ENCODE peak calls at places on chromosomes 6 and 20, in nine cellular contexts. U is OCI-LY7, F is hepatocyte, T is neural progenitor cell, W is GM23248, D is HCT116, Z is PC-3, X is GM23338, Y is MM.1S. M is an unnamed sample.

GRCh38 chr6:45965007-45965406 is 50.7 kb downstream of the CLIC5 start:
- DNase-seq in Z (peak; percentile 62), U (no peak), Y (no peak), T (no peak), D (no peak), X (no peak), W (peak; percentile 63), F (no peak), M (no peak)

GRCh38 chr6:166532302-166532701 is 54.2 kb downstream of the RAMACL start:
- DNase-seq in Y (no peak), U (no peak), F (no peak), D (no peak), W (no peak), Z (no peak), X (no peak), T (no peak), M (no peak)

GRCh38 chr6:49909508-49910047 is 43.2 kb upstream of the CRISP1 start:
- DNase-seq in U (no peak), Z (no peak), W (no peak), F (no peak), X (no peak), D (no peak), T (no peak), Y (no peak), M (no peak)

GRCh38 chr6:106997392-106998257 is 23.1 kb upstream of the CD24 start:
- DNase-seq in F (peak; percentile 76), D (peak; percentile 47), T (peak; percentile 81), X (peak; percentile 87), U (peak; percentile 87), Y (peak; percentile 55), Z (peak; percentile 61), W (peak; percentile 73), M (peak; percentile 66)

GRCh38 chr20:3276400-3277015 is 37.5 kb upstream of the SLC4A11 start:
- DNase-seq in T (peak; percentile 57), U (peak; percentile 14), F (peak; percentile 25), W (peak; percentile 37), Z (peak; percentile 65), Y (peak; percentile 25), X (peak; percentile 68), D (peak; percentile 35), M (no peak)

GRCh38 chr20:48205281-48205782 is 420.1 kb upstream of the SULF2 start:
- DNase-seq in T (peak; percentile 20), Y (no peak), Z (no peak), U (no peak), W (no peak), D (no peak), X (no peak), F (no peak), M (no peak)

GRCh38 chr20:17940447-17940971 is 28.1 kb downstream of the SNX5 start:
- DNase-seq in T (peak; percentile 14), D (no peak), X (peak; percentile 66), W (no peak), F (no peak), Z (no peak), U (no peak), Y (no peak), M (no peak)

GRCh38 chr6:80832337-80832736 is 725.9 kb downstream of the BCKDHB start:
- DNase-seq in T (no peak), D (no peak), W (no peak), Y (no peak), Z (no peak), U (no peak), F (no peak), X (no peak), M (no peak)

GRCh38 chr6:50271266-50271665 is 221.5 kb upstream of the DEFB112 start:
- DNase-seq in Z (no peak), W (no peak), U (no peak), F (no peak), D (no peak), T (no peak), Y (no peak), X (no peak), M (no peak)

GRCh38 chr6:125871365-125871764 is 80.6 kb downstream of the NCOA7 start:
- DNase-seq in D (no peak), W (no peak), Z (peak; percentile 43), U (no peak), T (no peak), X (no peak), F (no peak), Y (no peak), M (no peak)

GRCh38 chr6:144434308-144434990 is 149.3 kb downstream of the UTRN start:
- DNase-seq in Z (peak; percentile 70), U (no peak), F (no peak), W (peak; percentile 96), X (no peak), T (no peak), D (no peak), Y (no peak), M (no peak)

GRCh38 chr20:24676353-24676977 is 207.0 kb downstream of the SYNDIG1 start:
- DNase-seq in U (no peak), D (no peak), F (no peak), Y (no peak), Z (no peak), X (no peak), T (no peak), W (no peak), M (no peak)

GRCh38 chr6:142313284-142313683 is 11.5 kb downstream of the ADGRG6 start:
- DNase-seq in X (no peak), Y (no peak), Z (no peak), W (peak; percentile 77), U (no peak), T (no peak), F (peak; percentile 37), D (no peak), M (no peak)

GRCh38 chr6:5994999-5995698 is 11.6 kb downstream of the NRN1 start:
- DNase-seq in Z (no peak), D (no peak), U (no peak), W (no peak), T (no peak), F (no peak), X (no peak), Y (no peak), M (no peak)

GRCh38 chr20:2230671-2231488 is 64.9 kb upstream of the TGM3 start:
- DNase-seq in U (no peak), Y (no peak), D (no peak), W (peak; percentile 77), X (no peak), F (peak; percentile 29), T (no peak), Z (peak; percentile 22), M (no peak)

GRCh38 chr6:105202486-105202885 is 22.7 kb upstream of the POPDC3 start:
- DNase-seq in W (no peak), Y (no peak), U (no peak), Z (no peak), X (no peak), T (no peak), F (no peak), D (no peak), M (no peak)

GRCh38 chr6:28401172-28401571 is 1.6 kb upstream of the ZSCAN12 start:
- DNase-seq in D (no peak), T (no peak), X (no peak), Z (peak; percentile 76), U (no peak), Y (no peak), W (peak; percentile 41), F (no peak), M (no peak)

GRCh38 chr20:31862506-31862905 is 7.8 kb downstream of the DUSP15 start:
- DNase-seq in U (no peak), W (no peak), Z (no peak), T (no peak), D (no peak), X (no peak), Y (no peak), F (no peak), M (no peak)

GRCh38 chr6:151900897-151901485 is 93.5 kb downstream of the ESR1 start:
- DNase-seq in U (no peak), W (no peak), D (no peak), T (no peak), Y (no peak), X (no peak), F (no peak), Z (peak; percentile 96), M (no peak)
- TF ChIP-seq EZH2phosphoT487 in U (no peak), W (no peak), D (no peak), T (no peak), Y (no peak), X (no peak), F (no peak), Z (no peak), M (no peak)

DNA sequence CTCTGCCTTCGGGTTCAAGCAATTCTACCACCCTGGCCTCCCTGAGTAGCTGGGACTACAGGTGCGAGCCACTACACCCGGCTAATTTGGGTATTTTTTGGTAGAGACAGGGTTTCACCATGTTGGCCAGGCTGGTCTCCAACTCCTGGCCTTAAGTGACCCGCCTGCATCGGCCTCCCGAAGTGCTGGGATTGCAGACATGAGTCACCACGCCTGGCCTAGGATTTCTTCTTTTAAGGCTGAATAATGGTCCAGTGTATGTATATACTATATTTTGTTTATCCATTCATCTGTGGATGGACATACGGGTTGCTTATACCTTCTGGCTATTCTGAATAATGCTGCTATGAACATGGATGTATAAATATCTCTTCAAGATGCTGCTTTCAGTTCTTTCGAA is 17.1 kb downstream of the RIOK1 start:
- DNase-seq in T (no peak), D (no peak), F (no peak), U (no peak), W (no peak), Y (no peak), X (no peak), Z (no peak), M (no peak)
- TF ChIP-seq EZH2phosphoT487 in T (no peak), D (no peak), F (no peak), U (no peak), W (no peak), Y (no peak), X (no peak), Z (no peak), M (no peak)

GRCh38 chr6:13248053-13248452 is 80.3 kb downstream of the TBC1D7 start:
- DNase-seq in D (no peak), W (no peak), T (peak; percentile 9), U (no peak), F (peak; percentile 28), X (peak; percentile 47), Z (peak; percentile 14), Y (no peak), M (no peak)
- TF ChIP-seq EZH2phosphoT487 in D (no peak), W (no peak), T (no peak), U (no peak), F (no peak), X (no peak), Z (no peak), Y (no peak), M (no peak)

GRCh38 chr6:137734005-137734874 is 132.8 kb upstream of the TNFAIP3 start:
- DNase-seq in D (no peak), W (no peak), Y (no peak), Z (no peak), T (no peak), U (no peak), X (no peak), F (no peak), M (no peak)

GRCh38 chr6:137731600-137731959 is 135.5 kb upstream of the TNFAIP3 start:
- DNase-seq in X (no peak), W (no peak), F (no peak), Z (no peak), D (no peak), U (no peak), Y (no peak), T (no peak), M (no peak)

GRCh38 chr6:137729866-137730629 is 137.0 kb upstream of the TNFAIP3 start:
- DNase-seq in T (no peak), U (no peak), W (peak; percentile 70), D (no peak), Z (no peak), F (peak; percentile 34), Y (no peak), X (no peak), M (no peak)

GRCh38 chr6:137733353-137733746 is 133.7 kb upstream of the TNFAIP3 start:
- DNase-seq in W (no peak), D (no peak), T (no peak), U (no peak), Y (no peak), X (no peak), F (no peak), Z (no peak), M (no peak)

GRCh38 chr6:137731960-137732616 is 135.0 kb upstream of the TNFAIP3 start:
- DNase-seq in X (no peak), Y (no peak), W (peak; percentile 73), Z (peak; percentile 86), U (no peak), T (no peak), D (no peak), F (peak; percentile 32), M (no peak)
- TF ChIP-seq EZH2phosphoT487 in X (no peak), Y (no peak), W (no peak), Z (no peak), U (no peak), T (no peak), D (no peak), F (no peak), M (no peak)

M was measured in SK-N-SH.